ENCODE peak calls at places on chromosomes 3 and 15, in six cellular contexts. K is B cell, A is GM12878, F is endothelial cell, L is HFFc6, X is D721Med. P is an unnamed sample.

GRCh38 chr3:58028902-58029301 is 20.7 kb downstream of the FLNB start:
- DNase-seq in K (no peak), A (no peak), F (no peak), L (no peak), X (no peak), P (no peak)

GRCh38 chr15:52620496-52620895 is 51.7 kb upstream of the ARPP19 start:
- DNase-seq in K (no peak), A (no peak), F (no peak), L (no peak), X (no peak), P (no peak)

GRCh38 chr15:25066708-25067107 is 111.9 kb downstream of the SNRPN start:
- DNase-seq in K (no peak), A (no peak), F (no peak), L (no peak), X (no peak), P (no peak)

GRCh38 chr15:51917493-51917892 is 54.1 kb downstream of the LEO1 start:
- DNase-seq in K (no peak), A (no peak), F (peak), L (no peak), X (no peak), P (no peak)

GRCh38 chr3:177724020-177724638 is 526.8 kb upstream of the TBL1XR1 start:
- DNase-seq in K (no peak), A (no peak), F (no peak), L (no peak), X (no peak), P (no peak)

GRCh38 chr3:161072076-161072697 is 33.0 kb downstream of the B3GALNT1 start:
- DNase-seq in K (no peak), A (no peak), F (no peak), L (no peak), X (no peak), P (no peak)

GRCh38 chr15:45456212-45457106 is 66.1 kb downstream of the SLC30A4 start:
- DNase-seq in K (peak), A (peak), F (no peak), L (peak), X (no peak), P (peak)

GRCh38 chr15:31082771-31083393 is 18.6 kb downstream of the TRPM1 start:
- DNase-seq in K (no peak), A (no peak), F (no peak), L (no peak), X (no peak), P (no peak)

DNA sequence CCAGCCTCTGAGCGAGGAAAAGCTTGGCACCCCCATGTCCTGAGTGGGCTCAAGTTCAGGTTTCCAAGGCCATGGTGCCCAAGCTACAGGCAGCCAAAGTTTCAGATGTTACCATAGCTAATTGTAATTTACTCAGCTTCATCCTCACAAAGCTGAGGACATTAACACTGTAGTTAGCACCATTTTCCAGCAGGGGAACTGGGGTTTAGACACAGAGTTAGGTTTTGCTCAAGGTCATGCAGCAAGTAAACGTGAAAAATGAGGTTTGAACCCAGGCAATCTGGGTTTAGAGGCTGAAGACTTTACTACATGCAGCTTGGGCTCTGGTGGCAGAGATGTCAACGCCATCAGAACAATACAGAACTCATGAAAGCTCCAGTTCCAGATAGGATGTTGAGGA is 199.0 kb downstream of the TJP1 start:
- DNase-seq in K (no peak), A (no peak), F (no peak), L (no peak), X (no peak), P (no peak)
- TF ChIP-seq CTCF in K (no peak), A (no peak), F (peak), L (peak), X (no peak), P (no peak)

GRCh38 chr15:84871428-84871985 is 13.0 kb upstream of the SLC28A1 start:
- DNase-seq in K (no peak), A (no peak), F (no peak), L (no peak), X (no peak), P (no peak)
- TF ChIP-seq CTCF in K (no peak), A (no peak), F (no peak), L (no peak), X (no peak), P (no peak)

GRCh38 chr3:11565492-11565891 is 78.2 kb downstream of the VGLL4 start:
- DNase-seq in K (no peak), A (no peak), F (no peak), L (no peak), X (no peak), P (no peak)

GRCh38 chr3:11566478-11566877 is 77.2 kb downstream of the VGLL4 start:
- DNase-seq in K (no peak), A (no peak), F (no peak), L (no peak), X (no peak), P (no peak)

GRCh38 chr3:11565072-11565471 is 78.6 kb downstream of the VGLL4 start:
- DNase-seq in K (no peak), A (no peak), F (no peak), L (no peak), X (no peak), P (no peak)

GRCh38 chr3:11566916-11567315 is 76.8 kb downstream of the VGLL4 start:
- DNase-seq in K (no peak), A (no peak), F (no peak), L (no peak), X (no peak), P (no peak)

GRCh38 chr3:11565932-11566331 is 77.8 kb downstream of the VGLL4 start:
- DNase-seq in K (no peak), A (no peak), F (no peak), L (no peak), X (no peak), P (no peak)
- TF ChIP-seq CTCF in K (no peak), A (no peak), F (no peak), L (no peak), X (no peak), P (no peak)

GRCh38 chr3:15601399-15602145 is at the start of the genes BTD and HACL1:
- DNase-seq in K (peak), A (peak), F (peak), L (peak), X (peak), P (peak)
- TF ChIP-seq CTCF in K (peak), A (peak), F (no peak), L (peak), X (no peak), P (peak)

GRCh38 chr3:98768961-98769360 is 5.8 kb downstream of the ST3GAL6 start:
- DNase-seq in K (no peak), A (no peak), F (no peak), L (no peak), X (no peak), P (no peak)
- TF ChIP-seq CTCF in K (no peak), A (no peak), F (no peak), L (no peak), X (no peak), P (no peak)

DNA sequence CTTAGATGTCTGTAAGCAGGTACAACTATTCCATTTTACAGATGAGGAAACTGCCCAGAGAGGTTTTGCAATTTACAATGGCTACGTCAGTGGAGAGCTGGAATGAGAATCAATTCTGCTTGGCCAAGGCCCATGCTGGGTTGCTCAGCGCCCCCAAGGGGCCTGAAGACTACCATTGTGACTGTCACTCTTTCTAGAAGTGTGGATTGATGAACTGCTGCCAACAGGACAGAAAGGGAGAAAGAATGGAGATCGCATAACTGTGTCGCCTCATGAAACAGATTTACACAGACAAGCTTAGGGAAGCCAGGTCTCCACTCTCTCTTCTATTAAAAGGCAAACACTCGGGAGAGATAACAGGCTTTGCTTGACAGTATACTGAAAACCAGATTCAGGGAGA is 160.0 kb downstream of the STT3B start:
- DNase-seq in K (no peak), A (no peak), F (no peak), L (no peak), X (no peak), P (no peak)
- TF ChIP-seq CTCF in K (no peak), A (peak), F (no peak), L (no peak), X (no peak), P (peak)

DNA sequence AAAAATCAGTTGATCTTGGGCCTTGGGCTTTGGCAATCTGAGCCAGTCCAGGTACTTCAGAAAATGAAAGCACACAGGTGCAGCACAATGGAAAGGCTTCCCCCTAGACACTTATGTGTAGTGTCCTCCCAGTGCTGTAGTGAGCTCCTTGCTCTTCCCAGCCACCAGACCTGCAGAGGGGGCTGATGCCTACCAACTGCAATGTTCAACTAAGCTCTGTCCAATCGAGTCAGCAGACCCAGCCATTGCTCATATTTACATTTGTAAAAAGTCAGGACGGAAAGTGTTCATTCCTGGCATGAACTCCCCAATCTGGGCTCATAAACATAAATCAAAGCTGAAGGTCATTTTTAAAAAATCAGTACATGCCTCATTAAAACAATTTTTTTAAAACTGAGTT is 73.0 kb downstream of the FOXP1 start:
- DNase-seq in K (no peak), A (no peak), F (no peak), L (peak), X (no peak), P (no peak)
- TF ChIP-seq CTCF in K (no peak), A (no peak), F (no peak), L (peak), X (no peak), P (no peak)

GRCh38 chr3:117898722-117899121 is 1135.9 kb downstream of the IGSF11 start:
- DNase-seq in K (no peak), A (no peak), F (peak), L (no peak), X (no peak), P (no peak)
- TF ChIP-seq CTCF in K (no peak), A (peak), F (peak), L (peak), X (peak), P (peak)